ENCODE peak calls at places on chromosomes 7 and 10, in five cellular contexts. Z is left ventricle myocardium inferior, R is neural progenitor cell, H is body of pancreas, I is choroid plexus epithelial cell. V is an unnamed sample.

GRCh38 chr7:91019686-91020385 is 244.4 kb upstream of the FZD1 start:
- DNase-seq in H (no peak), Z (no peak), I (no peak), R (no peak), V (no peak)

GRCh38 chr7:35988105-35988504 is 164.9 kb upstream of the EEPD1 start:
- DNase-seq in R (no peak), Z (no peak), H (peak), I (no peak), V (no peak)

GRCh38 chr10:8389630-8390029 is 335.1 kb downstream of the GATA3 start:
- DNase-seq in H (no peak), R (no peak), Z (no peak), I (no peak), V (no peak)

GRCh38 chr10:71325258-71325657 is 6.2 kb downstream of the SLC29A3 start:
- DNase-seq in R (no peak), H (no peak), Z (no peak), I (no peak), V (no peak)

GRCh38 chr7:88020953-88021650 is 87.1 kb downstream of the ADAM22 start:
- DNase-seq in H (no peak), I (peak), Z (no peak), R (no peak), V (no peak)

GRCh38 chr7:17530741-17531417 is 232.4 kb downstream of the AHR start:
- DNase-seq in Z (no peak), R (peak), H (no peak), I (peak), V (no peak)

GRCh38 chr10:125344573-125345121 is 184.3 kb upstream of the CTBP2 start:
- DNase-seq in I (no peak), H (peak), Z (no peak), R (no peak), V (no peak)

GRCh38 chr10:43375401-43376020 is 4.1 kb downstream of the FXYD4 start:
- DNase-seq in H (no peak), I (no peak), Z (no peak), R (no peak), V (no peak)

GRCh38 chr7:14717169-14717568 is 185.4 kb downstream of the DGKB start:
- DNase-seq in H (no peak), I (no peak), Z (no peak), R (no peak), V (no peak)

GRCh38 chr7:5598769-5599371 is 175.2 kb upstream of the TNRC18 start:
- DNase-seq in I (peak), Z (no peak), H (no peak), R (peak), V (no peak)

GRCh38 chr7:156773966-156774365 is 119.0 kb downstream of the LMBR1 start:
- DNase-seq in Z (no peak), I (no peak), R (no peak), H (no peak), V (no peak)

GRCh38 chr10:122464575-122464974 is 3.2 kb downstream of the HTRA1 start:
- DNase-seq in I (no peak), H (no peak), Z (no peak), R (no peak), V (no peak)

GRCh38 chr7:99305473-99306260 is 20.0 kb upstream of the ARPC1A start:
- DNase-seq in H (no peak), I (no peak), R (no peak), Z (no peak), V (no peak)

GRCh38 chr7:43099750-43100149 is 12.7 kb upstream of the HECW1 start:
- DNase-seq in H (no peak), I (no peak), Z (no peak), R (no peak), V (no peak)

GRCh38 chr7:1554332-1555045 is 1.5 kb downstream of the TMEM184A start:
- DNase-seq in Z (no peak), H (no peak), R (no peak), I (no peak), V (no peak)

GRCh38 chr10:95873139-95873538 is 34.6 kb upstream of the CC2D2B start:
- DNase-seq in R (no peak), H (no peak), Z (no peak), I (no peak), V (no peak)

GRCh38 chr10:59382831-59383295 is 20.5 kb upstream of the FAM13C start:
- DNase-seq in R (no peak), Z (no peak), I (peak), H (no peak), V (peak)

GRCh38 chr7:44633254-44634186 is 27.1 kb downstream of the OGDH start:
- DNase-seq in I (peak), Z (peak), R (no peak), H (peak), V (peak)

GRCh38 chr10:29698766-29699490 is 64.2 kb upstream of the SVIL start:
- DNase-seq in I (no peak), Z (no peak), H (no peak), R (no peak), V (no peak)

GRCh38 chr7:50509459-50509858 is 55.7 kb downstream of the DDC start:
- DNase-seq in Z (no peak), R (no peak), H (no peak), I (no peak), V (no peak)

GRCh38 chr10:62545667-62546066 is 171.5 kb downstream of the ZNF365 start:
- DNase-seq in R (no peak), H (peak), I (peak), Z (no peak), V (peak)

GRCh38 chr10:46239999-46240683 is 46.7 kb upstream of the ANTXRL start:
- DNase-seq in Z (no peak), R (no peak), I (no peak), H (no peak), V (no peak)

GRCh38 chr10:71259815-71260501 is 47.6 kb downstream of the UNC5B start:
- DNase-seq in R (no peak), Z (no peak), I (no peak), H (no peak), V (no peak)

GRCh38 chr10:14382022-14382421 is 51.3 kb upstream of the FRMD4A start:
- DNase-seq in Z (no peak), I (peak), R (no peak), H (no peak), V (no peak)

GRCh38 chr10:27713906-27714305 is 31.7 kb downstream of the MKX start:
- DNase-seq in H (no peak), Z (no peak), I (no peak), R (peak), V (peak)

GRCh38 chr10:95976295-95977229 is 66.8 kb upstream of the CCNJ start:
- DNase-seq in Z (no peak), R (no peak), H (no peak), I (no peak), V (no peak)

GRCh38 chr10:124211921-124212320 is 118.5 kb upstream of the CHST15 start:
- DNase-seq in I (peak), Z (no peak), R (no peak), H (no peak), V (no peak)

GRCh38 chr7:38398725-38399321 is 125.4 kb upstream of the TARP start:
- DNase-seq in Z (peak), H (peak), R (peak), I (peak), V (no peak)

GRCh38 chr10:8835453-8836167 is 781.1 kb downstream of the GATA3 start:
- DNase-seq in R (no peak), I (no peak), Z (no peak), H (no peak), V (no peak)

GRCh38 chr10:108238261-108238660 is 1073.8 kb upstream of the SORCS1 start:
- DNase-seq in R (no peak), Z (no peak), I (no peak), H (no peak), V (no peak)

GRCh38 chr10:93812664-93813338 is 55.1 kb downstream of the LGI1 start:
- DNase-seq in R (no peak), I (no peak), H (no peak), Z (no peak), V (no peak)
- TF ChIP-seq CTCF in R (no peak), I (no peak), H (no peak), Z (no peak), V (no peak)

DNA sequence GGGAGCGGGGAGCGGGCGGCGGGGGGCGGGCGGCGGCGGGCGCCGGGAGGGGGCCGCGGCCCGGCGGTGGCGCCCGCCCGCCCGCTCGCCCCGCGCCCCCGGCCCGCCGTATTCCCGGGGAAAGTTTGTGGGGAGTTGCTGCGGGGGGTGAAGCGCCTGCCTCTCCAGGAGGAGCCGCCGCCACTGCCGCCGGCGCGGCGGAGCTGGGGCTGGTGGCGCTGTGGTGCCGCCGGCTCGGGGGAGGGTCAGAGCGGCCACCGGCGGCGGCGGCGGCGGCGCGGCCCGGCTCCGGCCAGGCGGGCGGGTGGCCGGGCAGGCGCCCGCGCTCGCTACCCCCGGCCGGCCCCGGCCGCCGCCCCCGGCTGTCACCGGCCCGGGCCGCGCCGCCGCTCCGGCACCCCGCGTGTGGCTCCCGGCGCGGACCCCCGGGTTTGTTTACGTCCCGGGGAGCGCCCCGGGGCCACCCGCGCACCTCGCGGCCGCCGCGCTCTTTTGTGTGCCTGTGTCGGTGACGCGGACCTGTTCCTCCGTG is 861 bp upstream of the CUX1 start:
- DNase-seq in R (peak), I (peak), Z (peak), H (peak), V (no peak)
- TF ChIP-seq CTCF in R (no peak), I (no peak), Z (no peak), H (no peak), V (peak)

GRCh38 chr10:126804396-126804795 is 100.8 kb upstream of the DOCK1 start:
- DNase-seq in I (no peak), H (no peak), Z (no peak), R (no peak), V (no peak)

GRCh38 chr10:126803394-126803793 is 101.8 kb upstream of the DOCK1 start:
- DNase-seq in R (no peak), Z (no peak), I (no peak), H (peak), V (no peak)

GRCh38 chr10:126798649-126799048 is 106.6 kb upstream of the DOCK1 start:
- DNase-seq in Z (no peak), R (no peak), H (no peak), I (no peak), V (no peak)
- TF ChIP-seq CTCF in Z (no peak), R (no peak), H (no peak), I (no peak), V (no peak)

DNA sequence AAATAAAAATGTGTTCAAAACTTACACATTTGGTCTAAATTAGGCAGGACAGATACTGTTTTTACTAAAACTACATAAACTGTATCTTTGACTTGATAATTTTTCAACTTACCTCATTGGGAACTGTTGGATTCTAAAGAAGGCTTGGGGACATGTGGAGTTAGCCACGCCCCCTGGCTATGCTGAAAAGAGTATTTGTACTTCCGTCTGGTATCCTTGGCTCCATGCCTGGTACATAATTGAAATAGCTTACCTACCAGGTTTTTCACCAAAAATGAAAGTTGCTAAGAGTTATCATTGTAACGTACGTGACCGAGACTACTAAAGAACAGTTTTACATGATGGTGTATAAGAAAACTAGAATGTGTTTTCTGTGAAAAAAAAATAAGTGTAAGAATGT is 604.8 kb upstream of the IGFBP3 start:
- DNase-seq in R (no peak), I (peak), Z (no peak), H (peak), V (no peak)
- TF ChIP-seq CTCF in R (no peak), I (no peak), Z (no peak), H (no peak), V (no peak)

DNA sequence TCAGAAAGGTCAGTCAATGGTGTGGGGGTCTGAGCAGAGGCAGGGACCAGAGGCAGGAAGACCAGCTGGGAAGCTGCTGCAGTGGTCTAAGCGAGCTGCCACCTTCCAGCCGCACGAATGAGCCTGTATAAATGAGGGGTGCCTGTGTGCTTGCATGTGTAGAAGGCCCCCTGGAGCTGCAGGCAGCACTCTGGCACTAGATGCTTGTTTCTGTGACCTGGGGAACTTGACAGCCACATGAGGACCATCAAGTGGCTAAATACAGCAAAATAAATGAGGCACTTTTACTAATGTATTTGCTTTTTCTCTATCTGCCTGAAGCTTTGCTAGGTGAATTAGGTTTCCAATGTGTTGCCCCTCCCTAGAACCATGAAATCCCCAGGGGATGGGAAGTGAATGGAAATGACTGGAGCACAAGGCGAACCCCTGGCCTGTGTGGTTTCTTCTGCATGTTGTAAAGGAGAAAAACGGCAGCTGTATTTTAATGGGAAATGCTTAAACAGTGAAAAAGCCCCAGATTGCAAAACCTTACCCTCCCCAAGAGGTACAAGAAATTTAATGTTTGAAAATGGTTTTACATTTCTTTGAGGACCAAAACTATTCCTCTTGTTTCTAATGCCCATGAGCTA is 57.7 kb downstream of the PYROXD2 start:
- DNase-seq in R (no peak), H (no peak), I (peak), Z (no peak), V (no peak)
- TF ChIP-seq CTCF in R (no peak), H (no peak), I (no peak), Z (no peak), V (no peak)

DNA sequence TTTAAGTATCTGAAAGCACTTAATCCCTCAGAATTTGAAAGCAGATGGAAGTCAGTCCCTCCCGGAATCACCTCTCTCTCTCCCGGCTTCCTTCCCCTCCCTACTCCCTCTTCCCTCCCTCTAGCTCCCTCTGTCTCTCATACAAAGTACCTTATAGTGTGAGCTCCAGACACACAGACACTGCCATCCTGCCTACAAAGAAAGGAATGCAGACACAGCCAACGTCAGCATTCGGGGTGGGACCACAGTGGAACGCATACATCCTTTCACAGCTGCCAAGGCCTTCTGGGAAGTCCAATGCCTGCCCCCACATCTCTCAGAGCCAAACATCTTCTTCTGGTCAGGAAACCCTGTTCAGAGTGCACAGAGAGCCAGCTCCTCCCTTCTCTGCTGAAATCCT is 9.3 kb downstream of the NOD1 start:
- DNase-seq in Z (peak), I (peak), R (peak), H (peak), V (peak)
- TF ChIP-seq CTCF in Z (peak), I (peak), R (peak), H (peak), V (peak)

GRCh38 chr10:5500910-5501309 is 1.5 kb upstream of the CALML5 start:
- DNase-seq in H (no peak), R (no peak), I (no peak), Z (no peak), V (no peak)
- TF ChIP-seq CTCF in H (no peak), R (no peak), I (no peak), Z (no peak), V (no peak)

DNA sequence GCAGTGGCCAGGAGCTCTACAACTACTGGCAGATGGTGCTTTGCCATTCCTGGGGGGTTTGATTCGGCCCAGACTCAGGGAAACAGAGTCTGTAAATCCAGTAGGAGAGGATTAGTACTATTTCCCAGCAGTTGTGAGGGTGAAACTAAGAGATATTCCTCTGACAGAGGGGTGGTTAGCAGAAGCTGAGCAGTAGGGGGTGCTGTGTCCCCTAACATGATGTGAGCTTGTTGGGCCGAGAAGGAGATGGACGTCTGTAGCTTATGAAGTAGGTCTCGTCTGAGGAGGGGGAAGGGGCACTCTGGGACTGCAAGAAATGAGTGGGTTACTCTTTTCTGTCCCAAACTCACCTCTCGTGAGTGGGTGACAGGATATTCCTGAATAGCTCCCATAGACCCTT is 179.2 kb upstream of the MBL2 start:
- DNase-seq in Z (peak), R (peak), H (peak), I (peak), V (no peak)
- TF ChIP-seq CTCF in Z (peak), R (peak), H (peak), I (peak), V (no peak)

GRCh38 chr7:146492017-146492416 is 375.4 kb downstream of the CNTNAP2 start:
- DNase-seq in R (no peak), I (no peak), H (no peak), Z (no peak), V (no peak)
- TF ChIP-seq CTCF in R (no peak), I (no peak), H (no peak), Z (no peak), V (no peak)

DNA sequence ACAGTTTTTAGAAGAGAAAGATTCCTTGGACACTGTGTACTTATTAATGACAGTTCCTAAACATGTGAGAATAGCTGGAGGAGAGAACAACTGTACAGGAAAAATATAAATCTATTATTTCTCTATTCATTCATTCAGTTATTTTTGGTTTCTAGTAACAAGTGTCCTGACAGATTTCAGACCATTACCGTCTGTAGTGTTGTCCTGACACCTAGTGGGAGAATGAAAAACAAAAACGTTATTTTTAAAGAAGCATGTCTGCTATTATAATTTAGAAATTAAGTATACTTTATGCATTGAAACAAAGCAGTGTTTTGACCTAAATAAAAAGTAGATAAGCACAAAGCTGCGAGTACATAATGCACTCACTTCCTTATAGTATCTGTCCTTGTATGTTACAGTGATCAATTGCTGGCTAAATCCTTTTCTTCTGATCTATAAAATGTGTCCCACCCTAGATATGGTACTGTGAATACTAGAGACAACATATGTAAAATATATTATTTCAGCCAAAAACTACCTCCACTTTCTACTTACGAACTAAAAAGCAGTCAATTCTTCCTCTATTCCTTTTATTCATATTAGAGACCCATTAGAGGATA is 575.6 kb downstream of the ARL4A start:
- DNase-seq in Z (no peak), H (no peak), R (peak), I (peak), V (peak)
- TF ChIP-seq CTCF in Z (peak), H (peak), R (peak), I (peak), V (peak)